ENCODE peak calls at places on chromosomes 12 and 14, in eight cellular contexts. One of them, this sample, is unnamed.

GRCh38 chr14:37746140-37746832 is 150.9 kb downstream of the TTC6 start:
- DNase-seq in choroid plexus epithelial cell: no peak
- DNase-seq in gastrocnemius medialis: no peak
- DNase-seq in astrocyte of the cerebellum: no peak
- DNase-seq in PC-3: peak
- DNase-seq in epithelial cell of esophagus: peak
- DNase-seq in lower lobe of right lung: no peak
- DNase-seq in left ventricle myocardium inferior: no peak
- DNase-seq in this sample: no peak

GRCh38 chr12:117360222-117360550 is 1.2 kb downstream of the NOS1 start:
- DNase-seq in left ventricle myocardium inferior: no peak
- DNase-seq in PC-3: no peak
- DNase-seq in choroid plexus epithelial cell: no peak
- DNase-seq in gastrocnemius medialis: no peak
- DNase-seq in epithelial cell of esophagus: no peak
- DNase-seq in astrocyte of the cerebellum: no peak
- DNase-seq in lower lobe of right lung: no peak
- DNase-seq in this sample: no peak

GRCh38 chr12:59637657-59638150 is 41.9 kb downstream of the SLC16A7 start:
- DNase-seq in PC-3: no peak
- DNase-seq in astrocyte of the cerebellum: no peak
- DNase-seq in left ventricle myocardium inferior: no peak
- DNase-seq in lower lobe of right lung: no peak
- DNase-seq in gastrocnemius medialis: no peak
- DNase-seq in choroid plexus epithelial cell: no peak
- DNase-seq in epithelial cell of esophagus: no peak
- DNase-seq in this sample: no peak

GRCh38 chr14:53190938-53191337 is 37.8 kb upstream of the DDHD1 start:
- DNase-seq in lower lobe of right lung: no peak
- DNase-seq in astrocyte of the cerebellum: no peak
- DNase-seq in left ventricle myocardium inferior: no peak
- DNase-seq in gastrocnemius medialis: no peak
- DNase-seq in PC-3: peak
- DNase-seq in epithelial cell of esophagus: peak
- DNase-seq in choroid plexus epithelial cell: peak
- DNase-seq in this sample: peak

GRCh38 chr14:74358176-74358829 is 10.0 kb downstream of the VRTN start:
- DNase-seq in lower lobe of right lung: no peak
- DNase-seq in astrocyte of the cerebellum: no peak
- DNase-seq in PC-3: no peak
- DNase-seq in choroid plexus epithelial cell: no peak
- DNase-seq in left ventricle myocardium inferior: no peak
- DNase-seq in gastrocnemius medialis: no peak
- DNase-seq in epithelial cell of esophagus: no peak
- DNase-seq in this sample: no peak

GRCh38 chr12:70876952-70877351 is 43.6 kb downstream of the PTPRR start:
- DNase-seq in epithelial cell of esophagus: peak
- DNase-seq in choroid plexus epithelial cell: peak
- DNase-seq in gastrocnemius medialis: no peak
- DNase-seq in lower lobe of right lung: no peak
- DNase-seq in PC-3: peak
- DNase-seq in astrocyte of the cerebellum: no peak
- DNase-seq in left ventricle myocardium inferior: no peak
- DNase-seq in this sample: peak

GRCh38 chr12:58364389-58365086 is 423.2 kb downstream of the ATP23 start:
- DNase-seq in gastrocnemius medialis: no peak
- DNase-seq in lower lobe of right lung: no peak
- DNase-seq in choroid plexus epithelial cell: peak
- DNase-seq in PC-3: peak
- DNase-seq in epithelial cell of esophagus: peak
- DNase-seq in astrocyte of the cerebellum: peak
- DNase-seq in left ventricle myocardium inferior: no peak
- DNase-seq in this sample: peak

GRCh38 chr14:73472182-73473114 is 14.1 kb upstream of the NUMB start:
- DNase-seq in epithelial cell of esophagus: peak
- DNase-seq in left ventricle myocardium inferior: no peak
- DNase-seq in gastrocnemius medialis: no peak
- DNase-seq in lower lobe of right lung: no peak
- DNase-seq in choroid plexus epithelial cell: peak
- DNase-seq in astrocyte of the cerebellum: peak
- DNase-seq in PC-3: peak
- DNase-seq in this sample: peak

GRCh38 chr14:52790011-52790755 is 1.2 kb downstream of the GNPNAT1 start:
- DNase-seq in gastrocnemius medialis: no peak
- DNase-seq in left ventricle myocardium inferior: no peak
- DNase-seq in choroid plexus epithelial cell: no peak
- DNase-seq in lower lobe of right lung: no peak
- DNase-seq in PC-3: peak
- DNase-seq in astrocyte of the cerebellum: no peak
- DNase-seq in epithelial cell of esophagus: peak
- DNase-seq in this sample: peak

GRCh38 chr14:29796853-29797252 is 130.8 kb downstream of the PRKD1 start:
- DNase-seq in left ventricle myocardium inferior: no peak
- DNase-seq in epithelial cell of esophagus: no peak
- DNase-seq in choroid plexus epithelial cell: no peak
- DNase-seq in lower lobe of right lung: no peak
- DNase-seq in PC-3: no peak
- DNase-seq in gastrocnemius medialis: no peak
- DNase-seq in astrocyte of the cerebellum: no peak
- DNase-seq in this sample: no peak

GRCh38 chr14:98953544-98954346 is 318.3 kb downstream of the BCL11B start:
- DNase-seq in choroid plexus epithelial cell: no peak
- DNase-seq in left ventricle myocardium inferior: no peak
- DNase-seq in lower lobe of right lung: no peak
- DNase-seq in PC-3: no peak
- DNase-seq in gastrocnemius medialis: peak
- DNase-seq in astrocyte of the cerebellum: peak
- DNase-seq in epithelial cell of esophagus: peak
- DNase-seq in this sample: peak

GRCh38 chr12:124869011-124869665 is 5.5 kb upstream of the SCARB1 start:
- DNase-seq in epithelial cell of esophagus: peak
- DNase-seq in lower lobe of right lung: peak
- DNase-seq in PC-3: no peak
- DNase-seq in gastrocnemius medialis: no peak
- DNase-seq in choroid plexus epithelial cell: peak
- DNase-seq in left ventricle myocardium inferior: peak
- DNase-seq in astrocyte of the cerebellum: no peak
- DNase-seq in this sample: peak

GRCh38 chr14:99260652-99261551 is 11.1 kb downstream of the BCL11B start:
- DNase-seq in choroid plexus epithelial cell: no peak
- DNase-seq in left ventricle myocardium inferior: no peak
- DNase-seq in gastrocnemius medialis: no peak
- DNase-seq in epithelial cell of esophagus: no peak
- DNase-seq in PC-3: no peak
- DNase-seq in lower lobe of right lung: no peak
- DNase-seq in astrocyte of the cerebellum: no peak
- DNase-seq in this sample: no peak

GRCh38 chr12:95790025-95790911 is at the start of gene NTN4:
- DNase-seq in gastrocnemius medialis: no peak
- DNase-seq in lower lobe of right lung: peak
- DNase-seq in left ventricle myocardium inferior: peak
- DNase-seq in choroid plexus epithelial cell: peak
- DNase-seq in PC-3: peak
- DNase-seq in astrocyte of the cerebellum: no peak
- DNase-seq in epithelial cell of esophagus: peak
- DNase-seq in this sample: peak

GRCh38 chr12:69196302-69197288 is 42.8 kb upstream of the CPSF6 start:
- DNase-seq in left ventricle myocardium inferior: no peak
- DNase-seq in PC-3: peak
- DNase-seq in epithelial cell of esophagus: peak
- DNase-seq in lower lobe of right lung: no peak
- DNase-seq in gastrocnemius medialis: no peak
- DNase-seq in choroid plexus epithelial cell: peak
- DNase-seq in astrocyte of the cerebellum: no peak
- DNase-seq in this sample: peak
- TF ChIP-seq CTCF in left ventricle myocardium inferior: peak
- TF ChIP-seq CTCF in PC-3: peak
- TF ChIP-seq CTCF in epithelial cell of esophagus: peak
- TF ChIP-seq CTCF in lower lobe of right lung: peak
- TF ChIP-seq CTCF in gastrocnemius medialis: no peak
- TF ChIP-seq CTCF in choroid plexus epithelial cell: peak
- TF ChIP-seq CTCF in astrocyte of the cerebellum: no peak
- TF ChIP-seq CTCF in this sample: no peak

GRCh38 chr12:30795660-30796507 is 41.1 kb upstream of the CAPRIN2 start:
- DNase-seq in gastrocnemius medialis: no peak
- DNase-seq in choroid plexus epithelial cell: peak
- DNase-seq in left ventricle myocardium inferior: peak
- DNase-seq in PC-3: peak
- DNase-seq in astrocyte of the cerebellum: peak
- DNase-seq in lower lobe of right lung: peak
- DNase-seq in epithelial cell of esophagus: peak
- DNase-seq in this sample: peak

GRCh38 chr12:30796508-30796780 is 41.7 kb upstream of the CAPRIN2 start:
- DNase-seq in PC-3: peak
- DNase-seq in astrocyte of the cerebellum: no peak
- DNase-seq in epithelial cell of esophagus: peak
- DNase-seq in left ventricle myocardium inferior: no peak
- DNase-seq in gastrocnemius medialis: peak
- DNase-seq in choroid plexus epithelial cell: peak
- DNase-seq in lower lobe of right lung: no peak
- DNase-seq in this sample: peak

GRCh38 chr12:30795410-30795659 is 40.6 kb upstream of the CAPRIN2 start:
- DNase-seq in left ventricle myocardium inferior: no peak
- DNase-seq in epithelial cell of esophagus: no peak
- DNase-seq in gastrocnemius medialis: no peak
- DNase-seq in lower lobe of right lung: no peak
- DNase-seq in PC-3: no peak
- DNase-seq in choroid plexus epithelial cell: no peak
- DNase-seq in astrocyte of the cerebellum: no peak
- DNase-seq in this sample: no peak

GRCh38 chr12:30796891-30797371 is 42.2 kb upstream of the CAPRIN2 start:
- DNase-seq in choroid plexus epithelial cell: peak
- DNase-seq in astrocyte of the cerebellum: no peak
- DNase-seq in epithelial cell of esophagus: peak
- DNase-seq in left ventricle myocardium inferior: no peak
- DNase-seq in lower lobe of right lung: no peak
- DNase-seq in PC-3: peak
- DNase-seq in gastrocnemius medialis: no peak
- DNase-seq in this sample: peak

DNA sequence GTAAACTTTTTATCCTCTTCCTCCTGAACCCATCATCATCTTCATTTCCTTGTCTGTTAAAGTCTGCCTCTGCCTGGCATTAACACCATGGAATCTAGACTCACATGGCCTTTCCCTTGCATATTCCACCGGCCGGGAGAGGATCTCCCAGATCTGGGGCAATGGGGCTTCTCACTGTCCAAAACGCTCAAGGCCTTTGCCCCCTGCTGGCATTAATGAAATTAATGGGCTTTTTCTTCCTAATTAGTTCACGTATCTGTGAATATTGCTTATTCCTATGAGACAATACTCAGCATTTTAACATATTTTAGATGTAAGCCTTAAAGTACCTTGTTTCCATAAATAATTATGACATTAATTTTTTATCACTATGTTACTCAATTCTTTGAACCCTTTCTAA is 42.9 kb upstream of the CAPRIN2 start:
- DNase-seq in gastrocnemius medialis: no peak
- DNase-seq in lower lobe of right lung: no peak
- DNase-seq in choroid plexus epithelial cell: no peak
- DNase-seq in left ventricle myocardium inferior: no peak
- DNase-seq in astrocyte of the cerebellum: no peak
- DNase-seq in PC-3: no peak
- DNase-seq in epithelial cell of esophagus: no peak
- DNase-seq in this sample: peak
- TF ChIP-seq CTCF in gastrocnemius medialis: no peak
- TF ChIP-seq CTCF in lower lobe of right lung: no peak
- TF ChIP-seq CTCF in choroid plexus epithelial cell: peak
- TF ChIP-seq CTCF in left ventricle myocardium inferior: no peak
- TF ChIP-seq CTCF in astrocyte of the cerebellum: no peak
- TF ChIP-seq CTCF in PC-3: peak
- TF ChIP-seq CTCF in epithelial cell of esophagus: no peak
- TF ChIP-seq CTCF in this sample: no peak

GRCh38 chr12:27779837-27780611 is at the start of the genes KLHL42 and MANSC4:
- DNase-seq in PC-3: peak
- DNase-seq in epithelial cell of esophagus: peak
- DNase-seq in left ventricle myocardium inferior: peak
- DNase-seq in astrocyte of the cerebellum: peak
- DNase-seq in choroid plexus epithelial cell: peak
- DNase-seq in lower lobe of right lung: peak
- DNase-seq in gastrocnemius medialis: peak
- DNase-seq in this sample: peak
- TF ChIP-seq CTCF in PC-3: no peak
- TF ChIP-seq CTCF in epithelial cell of esophagus: no peak
- TF ChIP-seq CTCF in left ventricle myocardium inferior: no peak
- TF ChIP-seq CTCF in astrocyte of the cerebellum: no peak
- TF ChIP-seq CTCF in choroid plexus epithelial cell: peak
- TF ChIP-seq CTCF in lower lobe of right lung: no peak
- TF ChIP-seq CTCF in gastrocnemius medialis: no peak
- TF ChIP-seq CTCF in this sample: no peak

GRCh38 chr14:57058319-57058718 is 210.4 kb downstream of the EXOC5 start:
- DNase-seq in choroid plexus epithelial cell: no peak
- DNase-seq in epithelial cell of esophagus: no peak
- DNase-seq in PC-3: no peak
- DNase-seq in gastrocnemius medialis: no peak
- DNase-seq in lower lobe of right lung: no peak
- DNase-seq in astrocyte of the cerebellum: no peak
- DNase-seq in left ventricle myocardium inferior: no peak
- DNase-seq in this sample: no peak
- TF ChIP-seq CTCF in choroid plexus epithelial cell: no peak
- TF ChIP-seq CTCF in epithelial cell of esophagus: no peak
- TF ChIP-seq CTCF in PC-3: no peak
- TF ChIP-seq CTCF in gastrocnemius medialis: no peak
- TF ChIP-seq CTCF in lower lobe of right lung: no peak
- TF ChIP-seq CTCF in astrocyte of the cerebellum: no peak
- TF ChIP-seq CTCF in left ventricle myocardium inferior: no peak
- TF ChIP-seq CTCF in this sample: no peak

GRCh38 chr14:67963545-67963944 is 144.0 kb downstream of the RAD51B start:
- DNase-seq in lower lobe of right lung: no peak
- DNase-seq in choroid plexus epithelial cell: no peak
- DNase-seq in left ventricle myocardium inferior: no peak
- DNase-seq in gastrocnemius medialis: no peak
- DNase-seq in PC-3: no peak
- DNase-seq in epithelial cell of esophagus: no peak
- DNase-seq in astrocyte of the cerebellum: no peak
- DNase-seq in this sample: no peak
- TF ChIP-seq CTCF in lower lobe of right lung: no peak
- TF ChIP-seq CTCF in choroid plexus epithelial cell: no peak
- TF ChIP-seq CTCF in left ventricle myocardium inferior: no peak
- TF ChIP-seq CTCF in gastrocnemius medialis: no peak
- TF ChIP-seq CTCF in PC-3: no peak
- TF ChIP-seq CTCF in epithelial cell of esophagus: no peak
- TF ChIP-seq CTCF in astrocyte of the cerebellum: no peak
- TF ChIP-seq CTCF in this sample: no peak

GRCh38 chr14:105282098-105282725 is 18.6 kb downstream of the BRF1 start:
- DNase-seq in epithelial cell of esophagus: no peak
- DNase-seq in left ventricle myocardium inferior: no peak
- DNase-seq in choroid plexus epithelial cell: no peak
- DNase-seq in lower lobe of right lung: no peak
- DNase-seq in astrocyte of the cerebellum: no peak
- DNase-seq in gastrocnemius medialis: no peak
- DNase-seq in PC-3: no peak
- DNase-seq in this sample: no peak
- TF ChIP-seq CTCF in epithelial cell of esophagus: no peak
- TF ChIP-seq CTCF in left ventricle myocardium inferior: no peak
- TF ChIP-seq CTCF in choroid plexus epithelial cell: no peak
- TF ChIP-seq CTCF in lower lobe of right lung: peak
- TF ChIP-seq CTCF in astrocyte of the cerebellum: no peak
- TF ChIP-seq CTCF in gastrocnemius medialis: no peak
- TF ChIP-seq CTCF in PC-3: peak
- TF ChIP-seq CTCF in this sample: no peak

GRCh38 chr12:94195483-94195882 is 47.1 kb downstream of the PLXNC1 start:
- DNase-seq in lower lobe of right lung: no peak
- DNase-seq in astrocyte of the cerebellum: no peak
- DNase-seq in PC-3: no peak
- DNase-seq in choroid plexus epithelial cell: no peak
- DNase-seq in left ventricle myocardium inferior: no peak
- DNase-seq in epithelial cell of esophagus: no peak
- DNase-seq in gastrocnemius medialis: no peak
- DNase-seq in this sample: no peak
- TF ChIP-seq CTCF in lower lobe of right lung: no peak
- TF ChIP-seq CTCF in astrocyte of the cerebellum: peak
- TF ChIP-seq CTCF in PC-3: peak
- TF ChIP-seq CTCF in choroid plexus epithelial cell: peak
- TF ChIP-seq CTCF in left ventricle myocardium inferior: no peak
- TF ChIP-seq CTCF in epithelial cell of esophagus: no peak
- TF ChIP-seq CTCF in gastrocnemius medialis: no peak
- TF ChIP-seq CTCF in this sample: peak

This sample was measured in MCF 10A.